ENCODE peak calls at places on chromosomes 3 and 15, in four cellular contexts. I is A549, A is transverse colon, L is mesothelial cell of epicardium. E is an unnamed sample.

GRCh38 chr3:187522293-187522692 is 147.9 kb downstream of the SST start:
- DNase-seq in A (no peak), I (no peak), L (no peak), E (no peak)

GRCh38 chr3:180693656-180694055 is 14.4 kb upstream of the CCDC39 start:
- DNase-seq in L (no peak), I (no peak), A (no peak), E (no peak)

GRCh38 chr15:56243774-56244236 is at the start of gene RFX7:
- DNase-seq in A (peak; percentile 82), L (peak; percentile 88), I (peak; percentile 83), E (peak; percentile 84)

GRCh38 chr3:69675773-69676660 is 63.2 kb upstream of the MITF start:
- DNase-seq in I (no peak), A (no peak), L (no peak), E (no peak)

GRCh38 chr15:100558771-100559254 is 30.1 kb upstream of the CERS3 start:
- DNase-seq in I (no peak), L (no peak), A (no peak), E (no peak)

GRCh38 chr3:21752749-21753347 is 1.8 kb upstream of the ZNF385D start:
- DNase-seq in L (no peak), I (peak; percentile 30), A (no peak), E (no peak)

GRCh38 chr3:177893321-177893720 is 642.9 kb upstream of the KCNMB2 start:
- DNase-seq in L (no peak), I (no peak), A (no peak), E (no peak)

GRCh38 chr15:43769584-43770228 is 7.1 kb downstream of the ELL3 start:
- DNase-seq in A (peak; percentile 63), I (peak; percentile 39), L (peak; percentile 59), E (peak; percentile 33)

GRCh38 chr3:125051715-125052581 is 3.8 kb downstream of the HEG1 start:
- DNase-seq in I (no peak), L (no peak), A (peak; percentile 30), E (no peak)

GRCh38 chr3:114650808-114651207 is 357.0 kb downstream of the TIGIT start:
- DNase-seq in A (no peak), L (no peak), I (peak; percentile 33), E (no peak)

GRCh38 chr15:68464451-68465090 is 32.6 kb upstream of the ITGA11 start:
- DNase-seq in I (no peak), A (no peak), L (no peak), E (no peak)

DNA sequence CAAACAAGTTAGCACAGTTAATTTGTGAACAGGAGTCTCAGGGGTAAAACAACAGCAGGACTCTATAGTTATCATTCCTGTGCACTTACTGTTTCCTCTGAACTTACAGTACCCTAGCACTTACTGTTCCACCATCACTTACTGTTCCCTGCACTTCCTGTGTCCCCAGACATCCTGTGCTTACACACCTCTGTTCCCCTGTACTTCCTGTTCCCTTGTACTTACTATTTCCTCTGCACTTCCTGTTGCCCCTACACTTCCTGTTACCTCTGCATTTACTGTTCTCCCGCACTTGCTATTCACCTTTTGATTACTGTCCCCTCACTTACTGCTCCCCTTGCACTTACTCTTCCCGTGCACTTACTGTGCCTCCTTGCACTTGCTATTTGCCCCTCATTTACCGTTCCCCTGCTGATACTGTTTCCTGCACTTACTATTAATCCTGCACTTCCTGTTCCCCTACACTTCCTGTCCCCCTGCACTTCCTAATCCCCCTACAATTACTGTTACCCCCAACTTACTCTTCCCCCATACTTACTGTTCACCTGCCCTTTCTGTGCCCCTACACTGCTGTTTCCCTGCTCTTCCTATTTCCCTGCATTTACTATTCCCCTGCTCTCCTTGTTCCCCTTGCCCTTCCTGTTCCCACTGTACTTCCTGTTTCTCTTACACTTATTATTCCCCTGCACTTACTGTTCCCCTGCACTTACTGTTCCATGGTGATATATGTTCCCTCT is 30.3 kb downstream of the TPRA1 start:
- DNase-seq in A (no peak), L (no peak), I (peak; percentile 13), E (no peak)
- TF ChIP-seq CTCF in A (no peak), L (no peak), I (no peak), E (no peak)

GRCh38 chr3:14369675-14370669 is 32.4 kb upstream of the SLC6A6 start:
- DNase-seq in L (no peak), A (peak; percentile 76), I (peak; percentile 47), E (no peak)
- TF ChIP-seq CTCF in L (no peak), A (peak; percentile 48), I (peak; percentile 31), E (peak; percentile 42)

GRCh38 chr3:48599077-48599501 is 4.0 kb upstream of the COL7A1 start:
- DNase-seq in I (no peak), A (no peak), L (no peak), E (no peak)
- TF ChIP-seq CTCF in I (no peak), A (no peak), L (no peak), E (no peak)

GRCh38 chr15:70097337-70098169 is at the start of gene TLE3:
- DNase-seq in I (peak; percentile 98), A (peak; percentile 99), L (peak; percentile 99), E (peak; percentile 98)
- TF ChIP-seq CTCF in I (peak; percentile 47), A (peak; percentile 37), L (peak; percentile 23), E (peak; percentile 45)

GRCh38 chr15:87477759-87478687 is 778.5 kb downstream of the NTRK3 start:
- DNase-seq in A (no peak), I (peak; percentile 66), L (peak; percentile 42), E (no peak)
- TF ChIP-seq CTCF in A (no peak), I (no peak), L (peak; percentile 24), E (peak; percentile 43)

GRCh38 chr3:11565072-11565471 is 78.6 kb downstream of the VGLL4 start:
- DNase-seq in I (no peak), L (no peak), A (no peak), E (no peak)
- TF ChIP-seq CTCF in I (no peak), L (no peak), A (no peak), E (no peak)

GRCh38 chr15:99387769-99388168 is 136.5 kb downstream of the LRRC28 start:
- DNase-seq in L (no peak), A (no peak), I (no peak), E (no peak)

GRCh38 chr15:99386429-99386828 is 135.1 kb downstream of the LRRC28 start:
- DNase-seq in I (no peak), L (no peak), A (no peak), E (no peak)

GRCh38 chr15:99385865-99386264 is 134.6 kb downstream of the LRRC28 start:
- DNase-seq in A (peak; percentile 75), L (no peak), I (peak; percentile 58), E (no peak)

GRCh38 chr15:99390667-99391066 is 139.4 kb downstream of the LRRC28 start:
- DNase-seq in L (no peak), A (no peak), I (no peak), E (no peak)

DNA sequence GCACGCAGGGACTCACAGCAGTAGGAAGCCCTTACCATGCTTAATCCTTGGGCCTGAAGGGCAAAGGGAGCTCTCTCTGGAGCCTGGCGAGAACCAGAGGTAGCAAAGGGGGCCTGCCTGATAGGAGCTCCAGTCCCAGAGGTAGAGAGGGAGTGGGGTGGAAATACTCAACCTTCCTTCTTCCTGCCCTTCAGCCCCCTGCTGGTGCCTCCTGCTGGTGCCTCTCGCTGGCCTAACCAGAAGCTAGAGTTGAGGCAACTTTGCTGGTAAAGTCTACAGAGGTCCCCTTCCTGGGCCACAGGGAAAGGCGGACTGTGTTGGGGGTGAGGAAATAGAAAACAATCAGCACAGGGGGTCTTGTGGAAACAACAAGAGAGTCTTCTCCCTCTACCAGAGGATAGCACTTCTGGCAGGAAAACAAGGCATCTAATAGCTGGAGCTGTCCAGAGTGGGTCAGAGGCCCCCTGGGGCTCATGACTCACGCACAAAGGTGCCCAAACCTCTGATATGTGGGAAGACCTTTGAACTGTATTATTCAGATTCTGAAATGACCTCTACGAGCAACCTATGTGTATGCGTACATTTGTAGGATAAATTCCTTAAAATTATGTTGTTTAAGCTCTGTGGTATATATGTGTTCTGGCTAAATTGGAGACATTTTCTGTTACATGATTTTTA is 133.8 kb downstream of the LRRC28 start:
- DNase-seq in A (no peak), I (no peak), L (no peak), E (no peak)
- TF ChIP-seq CTCF in A (no peak), I (no peak), L (no peak), E (peak; percentile 12)

GRCh38 chr15:41926184-41927056 is 32.6 kb upstream of the SPTBN5 start:
- DNase-seq in I (no peak), A (peak; percentile 75), L (no peak), E (no peak)
- TF ChIP-seq CTCF in I (no peak), A (no peak), L (no peak), E (no peak)

DNA sequence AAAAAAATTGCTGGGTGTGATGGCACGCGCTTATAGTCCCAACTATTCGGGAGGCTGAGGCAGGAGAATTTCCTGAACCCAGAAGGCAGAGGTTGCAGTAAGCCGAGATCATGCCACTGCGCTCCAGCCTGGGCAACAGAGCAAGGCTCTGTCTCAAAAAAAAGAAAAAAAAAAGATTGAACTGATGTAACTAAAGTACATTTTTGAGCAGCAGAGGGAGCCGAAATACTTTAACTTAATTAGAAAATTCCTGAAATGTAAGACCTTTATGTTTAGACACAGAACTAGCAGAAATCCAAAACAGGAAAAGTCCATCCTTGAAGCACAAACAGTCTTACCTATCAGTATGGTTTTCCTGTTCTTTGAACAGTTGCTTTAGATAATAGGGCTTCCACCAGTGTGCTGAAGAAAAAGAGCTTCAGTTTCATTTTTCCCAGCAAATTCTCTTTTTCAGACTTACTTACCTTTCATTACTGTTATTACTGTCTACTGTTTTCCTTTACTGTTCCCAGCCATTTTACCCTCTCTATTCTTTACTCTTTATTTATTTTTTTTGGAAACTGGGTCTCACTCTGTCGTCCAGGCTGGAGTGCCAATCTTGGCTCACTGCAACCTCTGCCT is 33.4 kb upstream of the ZNF609 start:
- DNase-seq in A (no peak), I (peak; percentile 26), L (no peak), E (no peak)
- TF ChIP-seq CTCF in A (peak; percentile 14), I (peak; percentile 64), L (no peak), E (peak; percentile 33)

E was measured in progenitor cell of endocrine pancreas.